ENCODE peak calls at places on chromosomes 13 and 19, in nine cellular contexts. One of them, this sample, is unnamed.

GRCh38 chr19:42113641-42114348 is 18.5 kb downstream of the POU2F2 start:
- DNase-seq in RCC 7860: peak; percentile 88
- DNase-seq in KBM-7: no peak
- DNase-seq in NCI-H82: peak; percentile 99
- DNase-seq in CD4-positive, CD25-positive, alpha-beta regulatory T cell: no peak
- DNase-seq in activated effector memory CD4-positive, alpha-beta T cell treated with anti-CD3 and anti-CD28 coated beads, Interleukin-2, amount 50 U/mL, for 16 hours: no peak
- DNase-seq in head of caudate nucleus: no peak
- DNase-seq in stimulated activated CD4-positive, alpha-beta T cell treated with anti-CD3 and anti-CD28 coated beads, Interleukin-15, amount 100 ng/mL, for 48 hours: no peak
- DNase-seq in NCI-H69: peak; percentile 81
- DNase-seq in this sample: peak; percentile 67

GRCh38 chr13:114140131-114140908 is 7.9 kb upstream of the RASA3 start:
- DNase-seq in CD4-positive, CD25-positive, alpha-beta regulatory T cell: peak; percentile 51
- DNase-seq in RCC 7860: no peak
- DNase-seq in KBM-7: peak; percentile 41
- DNase-seq in stimulated activated CD4-positive, alpha-beta T cell treated with anti-CD3 and anti-CD28 coated beads, Interleukin-15, amount 100 ng/mL, for 48 hours: no peak
- DNase-seq in activated effector memory CD4-positive, alpha-beta T cell treated with anti-CD3 and anti-CD28 coated beads, Interleukin-2, amount 50 U/mL, for 16 hours: peak; percentile 77
- DNase-seq in NCI-H82: no peak
- DNase-seq in head of caudate nucleus: no peak
- DNase-seq in NCI-H69: no peak
- DNase-seq in this sample: peak; percentile 60

GRCh38 chr13:35672611-35673010 is 196.1 kb upstream of the MAB21L1 start:
- DNase-seq in CD4-positive, CD25-positive, alpha-beta regulatory T cell: no peak
- DNase-seq in RCC 7860: no peak
- DNase-seq in NCI-H82: peak; percentile 83
- DNase-seq in stimulated activated CD4-positive, alpha-beta T cell treated with anti-CD3 and anti-CD28 coated beads, Interleukin-15, amount 100 ng/mL, for 48 hours: no peak
- DNase-seq in KBM-7: no peak
- DNase-seq in NCI-H69: peak; percentile 73
- DNase-seq in activated effector memory CD4-positive, alpha-beta T cell treated with anti-CD3 and anti-CD28 coated beads, Interleukin-2, amount 50 U/mL, for 16 hours: no peak
- DNase-seq in head of caudate nucleus: no peak
- DNase-seq in this sample: no peak

GRCh38 chr19:39828015-39828633 is 5.8 kb downstream of the DYRK1B start:
- DNase-seq in KBM-7: no peak
- DNase-seq in activated effector memory CD4-positive, alpha-beta T cell treated with anti-CD3 and anti-CD28 coated beads, Interleukin-2, amount 50 U/mL, for 16 hours: peak; percentile 66
- DNase-seq in CD4-positive, CD25-positive, alpha-beta regulatory T cell: no peak
- DNase-seq in NCI-H69: no peak
- DNase-seq in head of caudate nucleus: no peak
- DNase-seq in stimulated activated CD4-positive, alpha-beta T cell treated with anti-CD3 and anti-CD28 coated beads, Interleukin-15, amount 100 ng/mL, for 48 hours: no peak
- DNase-seq in RCC 7860: no peak
- DNase-seq in NCI-H82: peak; percentile 73
- DNase-seq in this sample: no peak

GRCh38 chr13:99800004-99800403 is 171.6 kb downstream of the ZIC5 start:
- DNase-seq in KBM-7: no peak
- DNase-seq in CD4-positive, CD25-positive, alpha-beta regulatory T cell: no peak
- DNase-seq in NCI-H82: peak; percentile 27
- DNase-seq in activated effector memory CD4-positive, alpha-beta T cell treated with anti-CD3 and anti-CD28 coated beads, Interleukin-2, amount 50 U/mL, for 16 hours: no peak
- DNase-seq in stimulated activated CD4-positive, alpha-beta T cell treated with anti-CD3 and anti-CD28 coated beads, Interleukin-15, amount 100 ng/mL, for 48 hours: no peak
- DNase-seq in head of caudate nucleus: no peak
- DNase-seq in RCC 7860: no peak
- DNase-seq in NCI-H69: peak; percentile 86
- DNase-seq in this sample: no peak

GRCh38 chr19:50432658-50433057 is at the start of gene MYBPC2:
- DNase-seq in CD4-positive, CD25-positive, alpha-beta regulatory T cell: no peak
- DNase-seq in NCI-H69: peak; percentile 93
- DNase-seq in activated effector memory CD4-positive, alpha-beta T cell treated with anti-CD3 and anti-CD28 coated beads, Interleukin-2, amount 50 U/mL, for 16 hours: no peak
- DNase-seq in NCI-H82: peak; percentile 25
- DNase-seq in KBM-7: no peak
- DNase-seq in head of caudate nucleus: no peak
- DNase-seq in stimulated activated CD4-positive, alpha-beta T cell treated with anti-CD3 and anti-CD28 coated beads, Interleukin-15, amount 100 ng/mL, for 48 hours: no peak
- DNase-seq in RCC 7860: no peak
- DNase-seq in this sample: no peak

GRCh38 chr13:23673867-23674605 is 103.8 kb downstream of the TNFRSF19 start:
- DNase-seq in NCI-H82: no peak
- DNase-seq in NCI-H69: no peak
- DNase-seq in stimulated activated CD4-positive, alpha-beta T cell treated with anti-CD3 and anti-CD28 coated beads, Interleukin-15, amount 100 ng/mL, for 48 hours: no peak
- DNase-seq in KBM-7: no peak
- DNase-seq in head of caudate nucleus: no peak
- DNase-seq in activated effector memory CD4-positive, alpha-beta T cell treated with anti-CD3 and anti-CD28 coated beads, Interleukin-2, amount 50 U/mL, for 16 hours: no peak
- DNase-seq in RCC 7860: no peak
- DNase-seq in CD4-positive, CD25-positive, alpha-beta regulatory T cell: no peak
- DNase-seq in this sample: no peak

GRCh38 chr13:85738696-85739320 is 60.4 kb downstream of the SLITRK6 start:
- DNase-seq in head of caudate nucleus: no peak
- DNase-seq in NCI-H82: no peak
- DNase-seq in RCC 7860: no peak
- DNase-seq in NCI-H69: no peak
- DNase-seq in CD4-positive, CD25-positive, alpha-beta regulatory T cell: no peak
- DNase-seq in activated effector memory CD4-positive, alpha-beta T cell treated with anti-CD3 and anti-CD28 coated beads, Interleukin-2, amount 50 U/mL, for 16 hours: no peak
- DNase-seq in stimulated activated CD4-positive, alpha-beta T cell treated with anti-CD3 and anti-CD28 coated beads, Interleukin-15, amount 100 ng/mL, for 48 hours: no peak
- DNase-seq in KBM-7: no peak
- DNase-seq in this sample: no peak

GRCh38 chr13:24995225-24995804 is 100.6 kb upstream of the PABPC3 start:
- DNase-seq in stimulated activated CD4-positive, alpha-beta T cell treated with anti-CD3 and anti-CD28 coated beads, Interleukin-15, amount 100 ng/mL, for 48 hours: peak; percentile 49
- DNase-seq in KBM-7: peak; percentile 83
- DNase-seq in NCI-H69: peak; percentile 74
- DNase-seq in CD4-positive, CD25-positive, alpha-beta regulatory T cell: peak; percentile 58
- DNase-seq in NCI-H82: peak; percentile 97
- DNase-seq in RCC 7860: peak; percentile 49
- DNase-seq in activated effector memory CD4-positive, alpha-beta T cell treated with anti-CD3 and anti-CD28 coated beads, Interleukin-2, amount 50 U/mL, for 16 hours: peak; percentile 76
- DNase-seq in head of caudate nucleus: peak; percentile 66
- DNase-seq in this sample: peak; percentile 49

GRCh38 chr13:59391696-59392095 is 772.0 kb downstream of the DIAPH3 start:
- DNase-seq in head of caudate nucleus: peak; percentile 19
- DNase-seq in stimulated activated CD4-positive, alpha-beta T cell treated with anti-CD3 and anti-CD28 coated beads, Interleukin-15, amount 100 ng/mL, for 48 hours: peak; percentile 48
- DNase-seq in activated effector memory CD4-positive, alpha-beta T cell treated with anti-CD3 and anti-CD28 coated beads, Interleukin-2, amount 50 U/mL, for 16 hours: peak; percentile 69
- DNase-seq in KBM-7: peak; percentile 89
- DNase-seq in NCI-H69: peak; percentile 89
- DNase-seq in NCI-H82: peak; percentile 89
- DNase-seq in CD4-positive, CD25-positive, alpha-beta regulatory T cell: peak; percentile 75
- DNase-seq in RCC 7860: peak; percentile 37
- DNase-seq in this sample: peak; percentile 26

GRCh38 chr19:17952041-17952976 is 14.6 kb upstream of the KCNN1 start:
- DNase-seq in head of caudate nucleus: no peak
- DNase-seq in stimulated activated CD4-positive, alpha-beta T cell treated with anti-CD3 and anti-CD28 coated beads, Interleukin-15, amount 100 ng/mL, for 48 hours: no peak
- DNase-seq in CD4-positive, CD25-positive, alpha-beta regulatory T cell: no peak
- DNase-seq in KBM-7: no peak
- DNase-seq in NCI-H82: peak; percentile 78
- DNase-seq in NCI-H69: peak; percentile 59
- DNase-seq in activated effector memory CD4-positive, alpha-beta T cell treated with anti-CD3 and anti-CD28 coated beads, Interleukin-2, amount 50 U/mL, for 16 hours: peak; percentile 62
- DNase-seq in RCC 7860: no peak
- DNase-seq in this sample: peak; percentile 21

GRCh38 chr19:8305798-8306197 is 2.4 kb downstream of the CD320 start:
- DNase-seq in CD4-positive, CD25-positive, alpha-beta regulatory T cell: no peak
- DNase-seq in RCC 7860: no peak
- DNase-seq in activated effector memory CD4-positive, alpha-beta T cell treated with anti-CD3 and anti-CD28 coated beads, Interleukin-2, amount 50 U/mL, for 16 hours: peak; percentile 54
- DNase-seq in head of caudate nucleus: peak; percentile 1
- DNase-seq in NCI-H69: no peak
- DNase-seq in KBM-7: no peak
- DNase-seq in stimulated activated CD4-positive, alpha-beta T cell treated with anti-CD3 and anti-CD28 coated beads, Interleukin-15, amount 100 ng/mL, for 48 hours: no peak
- DNase-seq in NCI-H82: no peak
- DNase-seq in this sample: no peak

GRCh38 chr13:111132948-111133347 is 17.8 kb downstream of the ARHGEF7 start:
- DNase-seq in activated effector memory CD4-positive, alpha-beta T cell treated with anti-CD3 and anti-CD28 coated beads, Interleukin-2, amount 50 U/mL, for 16 hours: no peak
- DNase-seq in KBM-7: no peak
- DNase-seq in NCI-H82: no peak
- DNase-seq in NCI-H69: no peak
- DNase-seq in CD4-positive, CD25-positive, alpha-beta regulatory T cell: no peak
- DNase-seq in RCC 7860: no peak
- DNase-seq in stimulated activated CD4-positive, alpha-beta T cell treated with anti-CD3 and anti-CD28 coated beads, Interleukin-15, amount 100 ng/mL, for 48 hours: no peak
- DNase-seq in head of caudate nucleus: no peak
- DNase-seq in this sample: no peak

GRCh38 chr13:57640582-57640981 is 9.0 kb downstream of the PCDH17 start:
- DNase-seq in activated effector memory CD4-positive, alpha-beta T cell treated with anti-CD3 and anti-CD28 coated beads, Interleukin-2, amount 50 U/mL, for 16 hours: no peak
- DNase-seq in CD4-positive, CD25-positive, alpha-beta regulatory T cell: no peak
- DNase-seq in NCI-H82: no peak
- DNase-seq in RCC 7860: no peak
- DNase-seq in NCI-H69: no peak
- DNase-seq in head of caudate nucleus: no peak
- DNase-seq in KBM-7: no peak
- DNase-seq in stimulated activated CD4-positive, alpha-beta T cell treated with anti-CD3 and anti-CD28 coated beads, Interleukin-15, amount 100 ng/mL, for 48 hours: no peak
- DNase-seq in this sample: no peak

GRCh38 chr19:1394252-1395193 is 6.8 kb downstream of the GAMT start:
- DNase-seq in KBM-7: no peak
- DNase-seq in activated effector memory CD4-positive, alpha-beta T cell treated with anti-CD3 and anti-CD28 coated beads, Interleukin-2, amount 50 U/mL, for 16 hours: no peak
- DNase-seq in CD4-positive, CD25-positive, alpha-beta regulatory T cell: no peak
- DNase-seq in RCC 7860: no peak
- DNase-seq in NCI-H82: peak; percentile 19
- DNase-seq in stimulated activated CD4-positive, alpha-beta T cell treated with anti-CD3 and anti-CD28 coated beads, Interleukin-15, amount 100 ng/mL, for 48 hours: no peak
- DNase-seq in head of caudate nucleus: peak; percentile 70
- DNase-seq in NCI-H69: no peak
- DNase-seq in this sample: no peak

GRCh38 chr19:7871280-7871529 is 3.0 kb downstream of the PRR36 start:
- DNase-seq in head of caudate nucleus: no peak
- DNase-seq in CD4-positive, CD25-positive, alpha-beta regulatory T cell: no peak
- DNase-seq in NCI-H82: no peak
- DNase-seq in RCC 7860: no peak
- DNase-seq in KBM-7: no peak
- DNase-seq in NCI-H69: no peak
- DNase-seq in stimulated activated CD4-positive, alpha-beta T cell treated with anti-CD3 and anti-CD28 coated beads, Interleukin-15, amount 100 ng/mL, for 48 hours: peak; percentile 47
- DNase-seq in activated effector memory CD4-positive, alpha-beta T cell treated with anti-CD3 and anti-CD28 coated beads, Interleukin-2, amount 50 U/mL, for 16 hours: no peak
- DNase-seq in this sample: no peak

GRCh38 chr19:55599468-55600335 is at the start of the genes FIZ1 and ZNF524:
- DNase-seq in head of caudate nucleus: peak; percentile 99
- DNase-seq in RCC 7860: peak; percentile 82
- DNase-seq in activated effector memory CD4-positive, alpha-beta T cell treated with anti-CD3 and anti-CD28 coated beads, Interleukin-2, amount 50 U/mL, for 16 hours: peak; percentile 98
- DNase-seq in NCI-H82: peak; percentile 100
- DNase-seq in CD4-positive, CD25-positive, alpha-beta regulatory T cell: peak; percentile 97
- DNase-seq in KBM-7: peak; percentile 100
- DNase-seq in stimulated activated CD4-positive, alpha-beta T cell treated with anti-CD3 and anti-CD28 coated beads, Interleukin-15, amount 100 ng/mL, for 48 hours: peak; percentile 95
- DNase-seq in NCI-H69: peak; percentile 100
- DNase-seq in this sample: peak; percentile 96

GRCh38 chr13:65631078-65631477 is 1599.1 kb downstream of the PCDH9 start:
- DNase-seq in NCI-H69: no peak
- DNase-seq in head of caudate nucleus: no peak
- DNase-seq in KBM-7: no peak
- DNase-seq in CD4-positive, CD25-positive, alpha-beta regulatory T cell: no peak
- DNase-seq in NCI-H82: no peak
- DNase-seq in stimulated activated CD4-positive, alpha-beta T cell treated with anti-CD3 and anti-CD28 coated beads, Interleukin-15, amount 100 ng/mL, for 48 hours: no peak
- DNase-seq in RCC 7860: no peak
- DNase-seq in activated effector memory CD4-positive, alpha-beta T cell treated with anti-CD3 and anti-CD28 coated beads, Interleukin-2, amount 50 U/mL, for 16 hours: no peak
- DNase-seq in this sample: no peak

GRCh38 chr19:49555600-49556411 is 24.6 kb downstream of the NOSIP start:
- DNase-seq in activated effector memory CD4-positive, alpha-beta T cell treated with anti-CD3 and anti-CD28 coated beads, Interleukin-2, amount 50 U/mL, for 16 hours: peak; percentile 89
- DNase-seq in stimulated activated CD4-positive, alpha-beta T cell treated with anti-CD3 and anti-CD28 coated beads, Interleukin-15, amount 100 ng/mL, for 48 hours: peak; percentile 67
- DNase-seq in NCI-H82: peak; percentile 86
- DNase-seq in CD4-positive, CD25-positive, alpha-beta regulatory T cell: peak; percentile 56
- DNase-seq in head of caudate nucleus: no peak
- DNase-seq in KBM-7: no peak
- DNase-seq in RCC 7860: no peak
- DNase-seq in NCI-H69: peak; percentile 57
- DNase-seq in this sample: no peak

GRCh38 chr19:57903298-57904174 is 12.9 kb downstream of the ZNF417 start:
- DNase-seq in NCI-H69: peak; percentile 42
- DNase-seq in RCC 7860: no peak
- DNase-seq in activated effector memory CD4-positive, alpha-beta T cell treated with anti-CD3 and anti-CD28 coated beads, Interleukin-2, amount 50 U/mL, for 16 hours: no peak
- DNase-seq in NCI-H82: peak; percentile 54
- DNase-seq in CD4-positive, CD25-positive, alpha-beta regulatory T cell: peak; percentile 13
- DNase-seq in stimulated activated CD4-positive, alpha-beta T cell treated with anti-CD3 and anti-CD28 coated beads, Interleukin-15, amount 100 ng/mL, for 48 hours: no peak
- DNase-seq in KBM-7: peak; percentile 32
- DNase-seq in head of caudate nucleus: no peak
- DNase-seq in this sample: peak; percentile 18

GRCh38 chr19:49149652-49150105 is 5.5 kb downstream of the HRC start:
- DNase-seq in activated effector memory CD4-positive, alpha-beta T cell treated with anti-CD3 and anti-CD28 coated beads, Interleukin-2, amount 50 U/mL, for 16 hours: no peak
- DNase-seq in CD4-positive, CD25-positive, alpha-beta regulatory T cell: no peak
- DNase-seq in KBM-7: peak; percentile 80
- DNase-seq in stimulated activated CD4-positive, alpha-beta T cell treated with anti-CD3 and anti-CD28 coated beads, Interleukin-15, amount 100 ng/mL, for 48 hours: no peak
- DNase-seq in head of caudate nucleus: peak; percentile 70
- DNase-seq in RCC 7860: peak; percentile 38
- DNase-seq in NCI-H69: peak; percentile 93
- DNase-seq in NCI-H82: peak; percentile 93
- DNase-seq in this sample: no peak

GRCh38 chr19:18118420-18119242 is 21.1 kb downstream of the MAST3 start:
- DNase-seq in NCI-H69: peak; percentile 24
- DNase-seq in stimulated activated CD4-positive, alpha-beta T cell treated with anti-CD3 and anti-CD28 coated beads, Interleukin-15, amount 100 ng/mL, for 48 hours: no peak
- DNase-seq in KBM-7: no peak
- DNase-seq in head of caudate nucleus: no peak
- DNase-seq in activated effector memory CD4-positive, alpha-beta T cell treated with anti-CD3 and anti-CD28 coated beads, Interleukin-2, amount 50 U/mL, for 16 hours: no peak
- DNase-seq in NCI-H82: no peak
- DNase-seq in RCC 7860: no peak
- DNase-seq in CD4-positive, CD25-positive, alpha-beta regulatory T cell: no peak
- DNase-seq in this sample: no peak

GRCh38 chr19:50315773-50316448 is 13.3 kb downstream of the KCNC3 start:
- DNase-seq in CD4-positive, CD25-positive, alpha-beta regulatory T cell: no peak
- DNase-seq in NCI-H69: peak; percentile 77
- DNase-seq in activated effector memory CD4-positive, alpha-beta T cell treated with anti-CD3 and anti-CD28 coated beads, Interleukin-2, amount 50 U/mL, for 16 hours: no peak
- DNase-seq in head of caudate nucleus: peak; percentile 49
- DNase-seq in stimulated activated CD4-positive, alpha-beta T cell treated with anti-CD3 and anti-CD28 coated beads, Interleukin-15, amount 100 ng/mL, for 48 hours: no peak
- DNase-seq in NCI-H82: no peak
- DNase-seq in KBM-7: no peak
- DNase-seq in RCC 7860: no peak
- DNase-seq in this sample: no peak

GRCh38 chr19:15402411-15403150 is 16.2 kb downstream of the AKAP8L start:
- DNase-seq in head of caudate nucleus: no peak
- DNase-seq in NCI-H69: no peak
- DNase-seq in NCI-H82: no peak
- DNase-seq in RCC 7860: no peak
- DNase-seq in KBM-7: no peak
- DNase-seq in stimulated activated CD4-positive, alpha-beta T cell treated with anti-CD3 and anti-CD28 coated beads, Interleukin-15, amount 100 ng/mL, for 48 hours: no peak
- DNase-seq in CD4-positive, CD25-positive, alpha-beta regulatory T cell: no peak
- DNase-seq in activated effector memory CD4-positive, alpha-beta T cell treated with anti-CD3 and anti-CD28 coated beads, Interleukin-2, amount 50 U/mL, for 16 hours: no peak
- DNase-seq in this sample: no peak

GRCh38 chr13:34833562-34834182 is 108.4 kb upstream of the NBEA start:
- DNase-seq in head of caudate nucleus: no peak
- DNase-seq in activated effector memory CD4-positive, alpha-beta T cell treated with anti-CD3 and anti-CD28 coated beads, Interleukin-2, amount 50 U/mL, for 16 hours: no peak
- DNase-seq in KBM-7: no peak
- DNase-seq in NCI-H82: peak; percentile 29
- DNase-seq in stimulated activated CD4-positive, alpha-beta T cell treated with anti-CD3 and anti-CD28 coated beads, Interleukin-15, amount 100 ng/mL, for 48 hours: peak; percentile 1
- DNase-seq in NCI-H69: peak; percentile 2
- DNase-seq in RCC 7860: peak; percentile 33
- DNase-seq in CD4-positive, CD25-positive, alpha-beta regulatory T cell: no peak
- DNase-seq in this sample: no peak

GRCh38 chr13:40410315-40410714 is 256.1 kb downstream of the FOXO1 start:
- DNase-seq in NCI-H82: peak; percentile 22
- DNase-seq in activated effector memory CD4-positive, alpha-beta T cell treated with anti-CD3 and anti-CD28 coated beads, Interleukin-2, amount 50 U/mL, for 16 hours: no peak
- DNase-seq in KBM-7: no peak
- DNase-seq in CD4-positive, CD25-positive, alpha-beta regulatory T cell: no peak
- DNase-seq in NCI-H69: no peak
- DNase-seq in head of caudate nucleus: no peak
- DNase-seq in stimulated activated CD4-positive, alpha-beta T cell treated with anti-CD3 and anti-CD28 coated beads, Interleukin-15, amount 100 ng/mL, for 48 hours: no peak
- DNase-seq in RCC 7860: no peak
- DNase-seq in this sample: no peak

GRCh38 chr13:39600766-39601165 is 2.2 kb downstream of the LHFPL6 start:
- DNase-seq in KBM-7: no peak
- DNase-seq in CD4-positive, CD25-positive, alpha-beta regulatory T cell: no peak
- DNase-seq in RCC 7860: no peak
- DNase-seq in NCI-H69: peak; percentile 48
- DNase-seq in NCI-H82: peak; percentile 12
- DNase-seq in head of caudate nucleus: peak; percentile 20
- DNase-seq in activated effector memory CD4-positive, alpha-beta T cell treated with anti-CD3 and anti-CD28 coated beads, Interleukin-2, amount 50 U/mL, for 16 hours: no peak
- DNase-seq in stimulated activated CD4-positive, alpha-beta T cell treated with anti-CD3 and anti-CD28 coated beads, Interleukin-15, amount 100 ng/mL, for 48 hours: no peak
- DNase-seq in this sample: no peak

GRCh38 chr13:51342706-51343105 is 3.2 kb downstream of the SERPINE3 start:
- DNase-seq in RCC 7860: no peak
- DNase-seq in head of caudate nucleus: no peak
- DNase-seq in NCI-H69: no peak
- DNase-seq in stimulated activated CD4-positive, alpha-beta T cell treated with anti-CD3 and anti-CD28 coated beads, Interleukin-15, amount 100 ng/mL, for 48 hours: no peak
- DNase-seq in CD4-positive, CD25-positive, alpha-beta regulatory T cell: no peak
- DNase-seq in KBM-7: no peak
- DNase-seq in activated effector memory CD4-positive, alpha-beta T cell treated with anti-CD3 and anti-CD28 coated beads, Interleukin-2, amount 50 U/mL, for 16 hours: no peak
- DNase-seq in NCI-H82: no peak
- DNase-seq in this sample: no peak

GRCh38 chr19:45515081-45515624 is 7.9 kb downstream of the VASP start:
- DNase-seq in head of caudate nucleus: no peak
- DNase-seq in NCI-H69: no peak
- DNase-seq in RCC 7860: no peak
- DNase-seq in stimulated activated CD4-positive, alpha-beta T cell treated with anti-CD3 and anti-CD28 coated beads, Interleukin-15, amount 100 ng/mL, for 48 hours: no peak
- DNase-seq in activated effector memory CD4-positive, alpha-beta T cell treated with anti-CD3 and anti-CD28 coated beads, Interleukin-2, amount 50 U/mL, for 16 hours: peak; percentile 79
- DNase-seq in NCI-H82: no peak
- DNase-seq in KBM-7: peak; percentile 95
- DNase-seq in CD4-positive, CD25-positive, alpha-beta regulatory T cell: no peak
- DNase-seq in this sample: peak; percentile 81

GRCh38 chr13:23268441-23268840 is 87.7 kb downstream of the SGCG start:
- DNase-seq in NCI-H69: no peak
- DNase-seq in NCI-H82: no peak
- DNase-seq in head of caudate nucleus: no peak
- DNase-seq in RCC 7860: no peak
- DNase-seq in CD4-positive, CD25-positive, alpha-beta regulatory T cell: no peak
- DNase-seq in KBM-7: no peak
- DNase-seq in stimulated activated CD4-positive, alpha-beta T cell treated with anti-CD3 and anti-CD28 coated beads, Interleukin-15, amount 100 ng/mL, for 48 hours: peak; percentile 4
- DNase-seq in activated effector memory CD4-positive, alpha-beta T cell treated with anti-CD3 and anti-CD28 coated beads, Interleukin-2, amount 50 U/mL, for 16 hours: peak; percentile 67
- DNase-seq in this sample: no peak

GRCh38 chr13:105410602-105411001 is 1124.9 kb downstream of the EFNB2 start:
- DNase-seq in RCC 7860: no peak
- DNase-seq in activated effector memory CD4-positive, alpha-beta T cell treated with anti-CD3 and anti-CD28 coated beads, Interleukin-2, amount 50 U/mL, for 16 hours: no peak
- DNase-seq in stimulated activated CD4-positive, alpha-beta T cell treated with anti-CD3 and anti-CD28 coated beads, Interleukin-15, amount 100 ng/mL, for 48 hours: peak; percentile 1
- DNase-seq in NCI-H82: peak; percentile 23
- DNase-seq in CD4-positive, CD25-positive, alpha-beta regulatory T cell: no peak
- DNase-seq in head of caudate nucleus: peak; percentile 84
- DNase-seq in NCI-H69: no peak
- DNase-seq in KBM-7: peak; percentile 6
- DNase-seq in this sample: no peak